ENCODE peak calls at places on chromosomes 7 and 10, in six cellular contexts. Y is cardiac muscle cell, S is neural crest cell, X is GM10248, T is A549, M is WTC11. U is an unnamed sample.

GRCh38 chr7:721619-722248 is 4.8 kb upstream of the DNAAF5 start:
- DNase-seq in Y (no peak), T (no peak), X (no peak), S (no peak), M (no peak), U (no peak)

GRCh38 chr7:129665013-129665401 is 53.5 kb downstream of the NRF1 start:
- DNase-seq in S (no peak), Y (peak), T (peak), M (peak), X (no peak), U (no peak)

GRCh38 chr7:27651702-27652101 is 11.0 kb downstream of the HIBADH start:
- DNase-seq in S (no peak), T (no peak), X (no peak), M (no peak), Y (no peak), U (no peak)

GRCh38 chr10:42640610-42641229 is 2.4 kb upstream of the ZNF33B start:
- DNase-seq in M (no peak), T (peak), X (no peak), Y (no peak), S (no peak), U (no peak)

GRCh38 chr7:143205560-143206293 is 16.1 kb upstream of the TAS2R40 start:
- DNase-seq in M (no peak), S (no peak), T (no peak), X (peak), Y (no peak), U (peak)

GRCh38 chr7:157299317-157299612 is 37.5 kb upstream of the DNAJB6 start:
- DNase-seq in Y (no peak), M (no peak), X (no peak), S (no peak), T (no peak), U (no peak)

GRCh38 chr10:34622914-34623313 is 192.2 kb downstream of the PARD3 start:
- DNase-seq in T (no peak), Y (no peak), X (no peak), M (no peak), S (no peak), U (no peak)

GRCh38 chr7:69739906-69740545 is 141.8 kb downstream of the AUTS2 start:
- DNase-seq in T (no peak), S (no peak), M (no peak), X (peak), Y (peak), U (peak)

GRCh38 chr10:600876-601275 is 88.6 kb downstream of the DIP2C start:
- DNase-seq in M (no peak), S (no peak), Y (no peak), T (no peak), X (no peak), U (no peak)

GRCh38 chr7:44145419-44145968 is 4.4 kb upstream of the MYL7 start:
- DNase-seq in Y (no peak), S (no peak), M (peak), X (no peak), T (no peak), U (no peak)

GRCh38 chr10:131816941-131817700 is 83.7 kb upstream of the PPP2R2D start:
- DNase-seq in M (no peak), Y (no peak), S (no peak), T (no peak), X (no peak), U (no peak)

GRCh38 chr7:33773053-33773452 is 132.3 kb upstream of the BMPER start:
- DNase-seq in X (no peak), Y (no peak), T (no peak), S (no peak), M (no peak), U (no peak)

GRCh38 chr10:4763960-4764428 is 62.0 kb upstream of the AKR1E2 start:
- DNase-seq in X (no peak), T (no peak), M (no peak), Y (no peak), S (no peak), U (no peak)

GRCh38 chr10:514137-514671 is 175.3 kb downstream of the DIP2C start:
- DNase-seq in Y (no peak), X (no peak), M (no peak), S (no peak), T (no peak), U (no peak)

GRCh38 chr7:66741706-66742053 is 1.1 kb downstream of the RABGEF1 start:
- DNase-seq in M (no peak), Y (no peak), T (peak), S (no peak), X (no peak), U (no peak)

GRCh38 chr7:114663502-114663901 is 248.9 kb downstream of the FOXP2 start:
- DNase-seq in T (peak), Y (peak), S (no peak), M (no peak), X (no peak), U (no peak)

GRCh38 chr10:110746254-110746826 is 102.2 kb downstream of the RBM20 start:
- DNase-seq in M (peak), X (peak), Y (peak), S (peak), T (peak), U (peak)

GRCh38 chr7:57867884-57868701 is 418.1 kb downstream of the ZNF716 start:
- DNase-seq in S (no peak), X (no peak), T (peak), Y (no peak), M (no peak), U (peak)

GRCh38 chr7:1928555-1929348 is 258.7 kb downstream of the ELFN1 start:
- DNase-seq in X (no peak), M (no peak), T (no peak), Y (no peak), S (no peak), U (no peak)

GRCh38 chr7:38756521-38756920 is 125.3 kb upstream of the AMPH start:
- DNase-seq in M (no peak), T (no peak), S (no peak), Y (no peak), X (no peak), U (no peak)

GRCh38 chr7:123208793-123209192 is 9.0 kb upstream of the SLC13A1 start:
- DNase-seq in Y (peak), S (no peak), X (no peak), T (peak), M (no peak), U (no peak)

GRCh38 chr7:117084286-117084685 is 131.0 kb downstream of the ST7 start:
- DNase-seq in X (no peak), M (no peak), S (no peak), T (no peak), Y (no peak), U (no peak)

GRCh38 chr7:84783161-84783803 is 403.6 kb downstream of the SEMA3D start:
- DNase-seq in X (no peak), S (no peak), Y (no peak), M (no peak), T (peak), U (no peak)

GRCh38 chr10:22849077-22849810 is 78.6 kb upstream of the ARMC3 start:
- DNase-seq in X (no peak), S (peak), Y (no peak), T (no peak), M (no peak), U (no peak)

GRCh38 chr7:47786557-47787248 is 161.6 kb downstream of the PKD1L1 start:
- DNase-seq in X (no peak), M (peak), T (peak), S (peak), Y (no peak), U (no peak)

GRCh38 chr10:46255696-46256355 is 31.0 kb upstream of the ANTXRL start:
- DNase-seq in Y (peak), T (peak), X (peak), S (peak), M (peak), U (peak)

GRCh38 chr10:73094249-73094850 is 2.3 kb downstream of the P4HA1 start:
- DNase-seq in Y (no peak), S (no peak), M (no peak), T (peak), X (no peak), U (no peak)

GRCh38 chr7:152050547-152050971 is 25.1 kb downstream of the GALNT11 start:
- DNase-seq in Y (no peak), M (no peak), S (no peak), X (no peak), T (no peak), U (no peak)

GRCh38 chr7:159211540-159212182 is 67.0 kb upstream of the VIPR2 start:
- DNase-seq in Y (no peak), T (no peak), M (no peak), S (no peak), X (no peak), U (no peak)

GRCh38 chr7:106964455-106964854 is 80.0 kb upstream of the PRKAR2B start:
- DNase-seq in X (no peak), Y (no peak), M (no peak), S (no peak), T (no peak), U (no peak)

GRCh38 chr7:97024209-97025129 is at the start of gene DLX5:
- DNase-seq in Y (no peak), X (no peak), M (peak), T (peak), S (peak), U (no peak)

GRCh38 chr7:97025983-97026704 is 1.5 kb upstream of the DLX5 start:
- DNase-seq in X (no peak), Y (peak), M (no peak), S (peak), T (no peak), U (no peak)

GRCh38 chr7:97025130-97025499 is 484 bp upstream of the DLX5 start:
- DNase-seq in X (no peak), S (no peak), Y (no peak), T (no peak), M (no peak), U (no peak)

GRCh38 chr7:97026705-97027426 is 2.2 kb upstream of the DLX5 start:
- DNase-seq in S (no peak), X (no peak), T (no peak), M (no peak), Y (no peak), U (no peak)

DNA sequence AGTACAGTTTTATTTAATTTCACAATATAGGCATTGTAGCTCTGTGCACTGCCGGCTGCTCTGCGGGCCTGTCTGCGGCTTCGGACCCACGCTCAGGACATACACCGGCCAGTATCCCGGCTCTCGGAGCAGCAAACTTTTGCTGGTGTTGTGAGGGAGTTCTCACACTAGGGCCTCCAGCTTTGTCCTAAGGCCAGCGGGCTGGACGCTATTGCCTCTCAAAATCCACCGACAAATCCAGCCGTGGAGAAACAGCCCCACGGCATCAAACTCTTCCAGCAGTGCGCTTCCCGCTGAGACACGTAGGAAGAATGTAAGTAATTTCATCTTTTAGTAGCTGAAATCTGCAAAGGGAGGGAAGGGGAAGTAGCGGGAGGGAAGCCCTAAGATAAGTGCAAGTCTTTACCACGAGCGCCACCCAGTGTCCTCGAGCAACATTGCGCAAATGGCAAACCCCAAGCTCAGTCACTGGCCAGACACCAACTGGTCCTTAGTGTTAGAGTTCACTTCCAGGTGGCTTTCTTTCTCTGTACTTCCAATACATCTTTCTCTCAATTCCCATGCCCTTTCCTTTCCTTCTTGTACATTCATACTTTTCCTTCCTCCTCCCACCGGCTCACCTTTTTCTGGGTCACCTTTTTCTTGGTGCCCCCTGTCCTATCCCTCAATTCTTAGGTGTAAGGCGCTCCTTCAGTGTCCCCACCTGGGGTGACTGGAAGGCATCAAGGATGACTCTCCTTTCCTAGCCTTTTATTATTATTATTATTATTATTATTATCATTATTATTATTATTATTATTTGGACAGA is 3.0 kb upstream of the DLX5 start:
- DNase-seq in M (peak), T (peak), S (peak), X (peak), Y (peak), U (peak)
- TF ChIP-seq CTCF in M (peak), T (peak), S (peak), X (peak), Y (peak), U (peak)

GRCh38 chr10:91582063-91582673 is 50.7 kb downstream of the PPP1R3C start:
- DNase-seq in T (no peak), M (no peak), Y (peak), X (no peak), S (no peak), U (no peak)
- TF ChIP-seq CTCF in T (no peak), M (no peak), Y (no peak), X (no peak), S (no peak), U (no peak)

DNA sequence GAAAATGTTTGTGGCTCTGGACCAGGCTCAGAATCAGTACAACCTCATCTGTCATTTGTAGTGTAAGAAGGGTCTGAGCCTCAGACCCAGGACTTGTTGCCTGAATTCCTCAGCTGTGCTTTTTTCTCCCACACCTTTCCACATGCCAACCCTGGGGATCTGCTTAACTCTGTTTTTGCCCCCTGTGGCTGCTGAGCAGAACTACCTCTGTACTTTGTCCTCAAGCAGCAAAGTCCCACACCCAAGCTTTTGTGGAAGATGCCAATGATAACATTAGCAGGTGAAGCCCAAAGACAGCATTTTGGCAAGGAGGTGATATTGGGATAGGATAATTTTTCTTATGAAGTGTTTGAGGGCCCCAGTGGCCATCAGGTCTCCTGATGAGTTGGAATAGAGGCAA is 5.8 kb upstream of the CYP2C18 start:
- DNase-seq in X (no peak), M (no peak), Y (peak), T (peak), S (no peak), U (no peak)
- TF ChIP-seq CTCF in X (no peak), M (no peak), Y (no peak), T (no peak), S (peak), U (no peak)

GRCh38 chr10:114115661-114116060 is 58.3 kb downstream of the CCDC186 start:
- DNase-seq in Y (no peak), T (no peak), X (no peak), S (no peak), M (no peak), U (no peak)

GRCh38 chr10:114117728-114118127 is 56.3 kb downstream of the CCDC186 start:
- DNase-seq in M (no peak), Y (no peak), T (no peak), S (no peak), X (no peak), U (no peak)

GRCh38 chr10:114118514-114118913 is 55.5 kb downstream of the CCDC186 start:
- DNase-seq in T (no peak), S (no peak), Y (no peak), X (no peak), M (no peak), U (no peak)

GRCh38 chr10:114121031-114121430 is 53.0 kb downstream of the CCDC186 start:
- DNase-seq in S (no peak), X (no peak), Y (no peak), M (no peak), T (no peak), U (no peak)
- TF ChIP-seq CTCF in S (peak), X (no peak), Y (no peak), M (no peak), T (no peak), U (no peak)